ENCODE peak calls at places on chromosome 19, in eight cellular contexts. One of them, this sample, is unnamed. For H3K4me1, the result is how much of the 10 kb centered on the place peaks cover.

GRCh38 chr19:1065606-1066109 is 1.3 kb upstream of the ARHGAP45 start:
- DNase-seq in kidney: no peak
- DNase-seq in heart left ventricle: no peak
- DNase-seq in A549: no peak
- DNase-seq in neuronal stem cell: no peak
- DNase-seq in CD4-positive, CD25-positive, alpha-beta regulatory T cell: no peak
- DNase-seq in colonic mucosa: peak
- DNase-seq in GM23338: peak
- DNase-seq in this sample: no peak

GRCh38 chr19:6516659-6517291 is 14.1 kb upstream of the TNFSF9 start:
- DNase-seq in kidney: peak
- DNase-seq in heart left ventricle: peak
- DNase-seq in A549: peak
- DNase-seq in neuronal stem cell: peak
- DNase-seq in CD4-positive, CD25-positive, alpha-beta regulatory T cell: peak
- DNase-seq in colonic mucosa: peak
- DNase-seq in GM23338: peak
- DNase-seq in this sample: peak

GRCh38 chr19:6047741-6048231 is 62.5 kb downstream of the RFX2 start:
- DNase-seq in kidney: peak
- DNase-seq in heart left ventricle: no peak
- DNase-seq in A549: peak
- DNase-seq in neuronal stem cell: peak
- DNase-seq in CD4-positive, CD25-positive, alpha-beta regulatory T cell: no peak
- DNase-seq in colonic mucosa: no peak
- DNase-seq in GM23338: peak
- DNase-seq in this sample: no peak

GRCh38 chr19:42130254-42130573 is 2.0 kb downstream of the POU2F2 start:
- DNase-seq in kidney: no peak
- DNase-seq in heart left ventricle: no peak
- DNase-seq in A549: no peak
- DNase-seq in neuronal stem cell: no peak
- DNase-seq in CD4-positive, CD25-positive, alpha-beta regulatory T cell: no peak
- DNase-seq in colonic mucosa: no peak
- DNase-seq in GM23338: no peak
- DNase-seq in this sample: no peak

GRCh38 chr19:17775991-17776803 is 18.7 kb upstream of the B3GNT3 start:
- DNase-seq in kidney: no peak
- DNase-seq in heart left ventricle: no peak
- DNase-seq in A549: no peak
- DNase-seq in neuronal stem cell: no peak
- DNase-seq in CD4-positive, CD25-positive, alpha-beta regulatory T cell: no peak
- DNase-seq in colonic mucosa: no peak
- DNase-seq in GM23338: no peak
- DNase-seq in this sample: no peak

GRCh38 chr19:58544591-58545285 is 874 bp downstream of the TRIM28 start:
- DNase-seq in kidney: peak
- DNase-seq in heart left ventricle: peak
- DNase-seq in A549: peak
- DNase-seq in neuronal stem cell: peak
- DNase-seq in CD4-positive, CD25-positive, alpha-beta regulatory T cell: peak
- DNase-seq in colonic mucosa: peak
- DNase-seq in GM23338: peak
- DNase-seq in this sample: no peak

GRCh38 chr19:7978196-7978825 is 27.1 kb downstream of the ELAVL1 start:
- DNase-seq in kidney: peak
- DNase-seq in heart left ventricle: no peak
- DNase-seq in A549: no peak
- DNase-seq in neuronal stem cell: no peak
- DNase-seq in CD4-positive, CD25-positive, alpha-beta regulatory T cell: no peak
- DNase-seq in colonic mucosa: no peak
- DNase-seq in GM23338: no peak
- DNase-seq in this sample: no peak

GRCh38 chr19:41734585-41734984 is 20.7 kb upstream of the CEACAM6 start:
- DNase-seq in kidney: no peak
- DNase-seq in heart left ventricle: no peak
- DNase-seq in A549: no peak
- DNase-seq in neuronal stem cell: no peak
- DNase-seq in CD4-positive, CD25-positive, alpha-beta regulatory T cell: no peak
- DNase-seq in colonic mucosa: peak
- DNase-seq in GM23338: no peak
- DNase-seq in this sample: no peak

GRCh38 chr19:57888107-57888493 is 737 bp downstream of the ZNF814 start:
- DNase-seq in kidney: no peak
- DNase-seq in heart left ventricle: no peak
- DNase-seq in A549: no peak
- DNase-seq in neuronal stem cell: no peak
- DNase-seq in CD4-positive, CD25-positive, alpha-beta regulatory T cell: no peak
- DNase-seq in colonic mucosa: no peak
- DNase-seq in GM23338: peak
- DNase-seq in this sample: no peak

GRCh38 chr19:49690656-49691242 is at the start of gene CPT1C:
- DNase-seq in kidney: peak
- DNase-seq in heart left ventricle: peak
- DNase-seq in A549: no peak
- DNase-seq in neuronal stem cell: peak
- DNase-seq in CD4-positive, CD25-positive, alpha-beta regulatory T cell: peak
- DNase-seq in colonic mucosa: peak
- DNase-seq in GM23338: peak
- DNase-seq in this sample: peak

GRCh38 chr19:5098646-5099045 is 129.7 kb downstream of the KDM4B start:
- DNase-seq in kidney: no peak
- DNase-seq in heart left ventricle: no peak
- DNase-seq in A549: no peak
- DNase-seq in neuronal stem cell: no peak
- DNase-seq in CD4-positive, CD25-positive, alpha-beta regulatory T cell: no peak
- DNase-seq in colonic mucosa: no peak
- DNase-seq in GM23338: no peak
- DNase-seq in this sample: no peak

GRCh38 chr19:54017266-54017665 is 25.8 kb downstream of the CACNG6 start:
- DNase-seq in kidney: no peak
- DNase-seq in heart left ventricle: no peak
- DNase-seq in A549: peak
- DNase-seq in neuronal stem cell: no peak
- DNase-seq in CD4-positive, CD25-positive, alpha-beta regulatory T cell: no peak
- DNase-seq in colonic mucosa: no peak
- DNase-seq in GM23338: peak
- DNase-seq in this sample: no peak

GRCh38 chr19:10784257-10784656 is 51.8 kb downstream of the TMED1 start:
- DNase-seq in kidney: no peak
- DNase-seq in heart left ventricle: peak
- DNase-seq in A549: no peak
- DNase-seq in neuronal stem cell: no peak
- DNase-seq in CD4-positive, CD25-positive, alpha-beta regulatory T cell: no peak
- DNase-seq in colonic mucosa: no peak
- DNase-seq in GM23338: no peak
- DNase-seq in this sample: no peak

GRCh38 chr19:55675661-55676354 is 782 bp downstream of the EPN1 start:
- DNase-seq in kidney: no peak
- DNase-seq in heart left ventricle: no peak
- DNase-seq in A549: no peak
- DNase-seq in neuronal stem cell: no peak
- DNase-seq in CD4-positive, CD25-positive, alpha-beta regulatory T cell: no peak
- DNase-seq in colonic mucosa: no peak
- DNase-seq in GM23338: no peak
- DNase-seq in this sample: no peak

GRCh38 chr19:17406039-17406886 is 833 bp upstream of the BST2 start:
- DNase-seq in kidney: no peak
- DNase-seq in heart left ventricle: no peak
- DNase-seq in A549: no peak
- DNase-seq in neuronal stem cell: no peak
- DNase-seq in CD4-positive, CD25-positive, alpha-beta regulatory T cell: peak
- DNase-seq in colonic mucosa: no peak
- DNase-seq in GM23338: no peak
- DNase-seq in this sample: no peak

GRCh38 chr19:41351339-41352245 is 2.1 kb downstream of the TGFB1 start:
- DNase-seq in kidney: peak
- DNase-seq in heart left ventricle: peak
- DNase-seq in A549: no peak
- DNase-seq in neuronal stem cell: no peak
- DNase-seq in CD4-positive, CD25-positive, alpha-beta regulatory T cell: peak
- DNase-seq in colonic mucosa: peak
- DNase-seq in GM23338: peak
- DNase-seq in this sample: peak

GRCh38 chr19:40630571-40631160 is 29.5 kb downstream of the LTBP4 start:
- DNase-seq in kidney: no peak
- DNase-seq in heart left ventricle: no peak
- DNase-seq in A549: no peak
- DNase-seq in neuronal stem cell: no peak
- DNase-seq in CD4-positive, CD25-positive, alpha-beta regulatory T cell: no peak
- DNase-seq in colonic mucosa: no peak
- DNase-seq in GM23338: no peak
- DNase-seq in this sample: no peak

GRCh38 chr19:418761-419632 is 10.1 kb upstream of the C2CD4C start:
- DNase-seq in kidney: peak
- DNase-seq in heart left ventricle: no peak
- DNase-seq in A549: no peak
- DNase-seq in neuronal stem cell: no peak
- DNase-seq in CD4-positive, CD25-positive, alpha-beta regulatory T cell: no peak
- DNase-seq in colonic mucosa: no peak
- DNase-seq in GM23338: no peak
- DNase-seq in this sample: no peak

GRCh38 chr19:18441804-18442788 is 4.2 kb upstream of the ISYNA1 start:
- DNase-seq in kidney: no peak
- DNase-seq in heart left ventricle: no peak
- DNase-seq in A549: no peak
- DNase-seq in neuronal stem cell: no peak
- DNase-seq in CD4-positive, CD25-positive, alpha-beta regulatory T cell: peak
- DNase-seq in colonic mucosa: no peak
- DNase-seq in GM23338: peak
- DNase-seq in this sample: peak

GRCh38 chr19:43700368-43701015 is 15.4 kb upstream of the IRGC start:
- DNase-seq in kidney: no peak
- DNase-seq in heart left ventricle: peak
- DNase-seq in A549: no peak
- DNase-seq in neuronal stem cell: no peak
- DNase-seq in CD4-positive, CD25-positive, alpha-beta regulatory T cell: peak
- DNase-seq in colonic mucosa: peak
- DNase-seq in GM23338: no peak
- DNase-seq in this sample: no peak

GRCh38 chr19:10565567-10566407 is at the start of gene KRI1:
- DNase-seq in kidney: peak
- DNase-seq in heart left ventricle: peak
- DNase-seq in A549: peak
- DNase-seq in neuronal stem cell: peak
- DNase-seq in CD4-positive, CD25-positive, alpha-beta regulatory T cell: peak
- DNase-seq in colonic mucosa: peak
- DNase-seq in GM23338: peak
- DNase-seq in this sample: peak

GRCh38 chr19:55684946-55685681 is 10.1 kb downstream of the EPN1 start:
- DNase-seq in kidney: peak
- DNase-seq in heart left ventricle: no peak
- DNase-seq in A549: no peak
- DNase-seq in neuronal stem cell: no peak
- DNase-seq in CD4-positive, CD25-positive, alpha-beta regulatory T cell: no peak
- DNase-seq in colonic mucosa: no peak
- DNase-seq in GM23338: no peak
- DNase-seq in this sample: no peak

GRCh38 chr19:17560205-17560595 is 4.8 kb downstream of the COLGALT1 start:
- DNase-seq in kidney: no peak
- DNase-seq in heart left ventricle: peak
- DNase-seq in A549: peak
- DNase-seq in neuronal stem cell: no peak
- DNase-seq in CD4-positive, CD25-positive, alpha-beta regulatory T cell: no peak
- DNase-seq in colonic mucosa: no peak
- DNase-seq in GM23338: no peak
- DNase-seq in this sample: no peak

GRCh38 chr19:51815038-51815437 is 20.1 kb downstream of the FPR3 start:
- DNase-seq in kidney: no peak
- DNase-seq in heart left ventricle: no peak
- DNase-seq in A549: no peak
- DNase-seq in neuronal stem cell: no peak
- DNase-seq in CD4-positive, CD25-positive, alpha-beta regulatory T cell: no peak
- DNase-seq in colonic mucosa: no peak
- DNase-seq in GM23338: no peak
- DNase-seq in this sample: no peak
- H3K27ac ChIP-seq in kidney: no peak
- H3K27ac ChIP-seq in heart left ventricle: no peak
- H3K27ac ChIP-seq in A549: no peak
- H3K27ac ChIP-seq in neuronal stem cell: no peak
- H3K27ac ChIP-seq in CD4-positive, CD25-positive, alpha-beta regulatory T cell: no peak
- H3K27ac ChIP-seq in colonic mucosa: no peak
- H3K27ac ChIP-seq in GM23338: no peak
- H3K27ac ChIP-seq in this sample: no peak

GRCh38 chr19:44752816-44753618 is 4.5 kb downstream of the BCL3 start:
- DNase-seq in kidney: peak
- DNase-seq in heart left ventricle: peak
- DNase-seq in A549: peak
- DNase-seq in neuronal stem cell: no peak
- DNase-seq in CD4-positive, CD25-positive, alpha-beta regulatory T cell: peak
- DNase-seq in colonic mucosa: peak
- DNase-seq in GM23338: peak
- DNase-seq in this sample: peak
- H3K4me1 ChIP-seq in kidney: under half
- H3K4me1 ChIP-seq in heart left ventricle: under half
- H3K4me1 ChIP-seq in A549: half or more
- H3K4me1 ChIP-seq in neuronal stem cell: under half
- H3K4me1 ChIP-seq in CD4-positive, CD25-positive, alpha-beta regulatory T cell: half or more
- H3K4me1 ChIP-seq in colonic mucosa: under half
- H3K4me1 ChIP-seq in GM23338: under half
- H3K4me1 ChIP-seq in this sample: half or more

GRCh38 chr19:29741226-29741625 is 26.2 kb upstream of the C19orf12 start:
- DNase-seq in kidney: peak
- DNase-seq in heart left ventricle: no peak
- DNase-seq in A549: no peak
- DNase-seq in neuronal stem cell: no peak
- DNase-seq in CD4-positive, CD25-positive, alpha-beta regulatory T cell: no peak
- DNase-seq in colonic mucosa: no peak
- DNase-seq in GM23338: no peak
- DNase-seq in this sample: no peak

GRCh38 chr19:29737461-29738000 is 22.5 kb upstream of the C19orf12 start:
- DNase-seq in kidney: peak
- DNase-seq in heart left ventricle: no peak
- DNase-seq in A549: no peak
- DNase-seq in neuronal stem cell: no peak
- DNase-seq in CD4-positive, CD25-positive, alpha-beta regulatory T cell: no peak
- DNase-seq in colonic mucosa: no peak
- DNase-seq in GM23338: no peak
- DNase-seq in this sample: no peak

GRCh38 chr19:29743681-29744080 is 28.6 kb upstream of the C19orf12 start:
- DNase-seq in kidney: no peak
- DNase-seq in heart left ventricle: no peak
- DNase-seq in A549: no peak
- DNase-seq in neuronal stem cell: no peak
- DNase-seq in CD4-positive, CD25-positive, alpha-beta regulatory T cell: no peak
- DNase-seq in colonic mucosa: no peak
- DNase-seq in GM23338: no peak
- DNase-seq in this sample: no peak

GRCh38 chr19:29745253-29745652 is 30.2 kb upstream of the C19orf12 start:
- DNase-seq in kidney: peak
- DNase-seq in heart left ventricle: no peak
- DNase-seq in A549: no peak
- DNase-seq in neuronal stem cell: no peak
- DNase-seq in CD4-positive, CD25-positive, alpha-beta regulatory T cell: no peak
- DNase-seq in colonic mucosa: no peak
- DNase-seq in GM23338: peak
- DNase-seq in this sample: no peak

GRCh38 chr19:29741776-29742175 is 26.7 kb upstream of the C19orf12 start:
- DNase-seq in kidney: peak
- DNase-seq in heart left ventricle: no peak
- DNase-seq in A549: no peak
- DNase-seq in neuronal stem cell: no peak
- DNase-seq in CD4-positive, CD25-positive, alpha-beta regulatory T cell: no peak
- DNase-seq in colonic mucosa: no peak
- DNase-seq in GM23338: no peak
- DNase-seq in this sample: no peak
- H3K27ac ChIP-seq in kidney: no peak
- H3K27ac ChIP-seq in heart left ventricle: no peak
- H3K27ac ChIP-seq in A549: no peak
- H3K27ac ChIP-seq in neuronal stem cell: no peak
- H3K27ac ChIP-seq in CD4-positive, CD25-positive, alpha-beta regulatory T cell: no peak
- H3K27ac ChIP-seq in colonic mucosa: no peak
- H3K27ac ChIP-seq in GM23338: no peak
- H3K27ac ChIP-seq in this sample: no peak

GRCh38 chr19:13042443-13043130 is 47.3 kb downstream of the NFIX start:
- DNase-seq in kidney: no peak
- DNase-seq in heart left ventricle: no peak
- DNase-seq in A549: no peak
- DNase-seq in neuronal stem cell: no peak
- DNase-seq in CD4-positive, CD25-positive, alpha-beta regulatory T cell: no peak
- DNase-seq in colonic mucosa: no peak
- DNase-seq in GM23338: no peak
- DNase-seq in this sample: no peak
- H3K4me1 ChIP-seq in kidney: under half
- H3K4me1 ChIP-seq in heart left ventricle: half or more
- H3K4me1 ChIP-seq in A549: under half
- H3K4me1 ChIP-seq in neuronal stem cell: under half
- H3K4me1 ChIP-seq in CD4-positive, CD25-positive, alpha-beta regulatory T cell: under half
- H3K4me1 ChIP-seq in colonic mucosa: under half
- H3K4me1 ChIP-seq in GM23338: under half
- H3K4me1 ChIP-seq in this sample: under half